ENCODE peak calls at places on chromosomes 2 and 18, in ten cellular contexts. H is upper lobe of left lung, S is spleen, G is right lobe of liver, E is esophagus squamous epithelium, F is Peyer's patch, O is K562, L is ovary, Z is stomach, T is tibial nerve. J is an unnamed sample.

GRCh38 chr2:220674033-220674432 is 898.1 kb downstream of the EPHA4 start:
- DNase-seq in Z (no peak), O (no peak), F (no peak), G (no peak), E (no peak), H (no peak), L (no peak), T (no peak), S (no peak), J (no peak)

GRCh38 chr2:38274286-38275276 is 102.5 kb downstream of the ATL2 start:
- DNase-seq in Z (no peak), E (no peak), S (no peak), O (peak), L (no peak), F (no peak), T (peak), H (peak), G (no peak), J (no peak)

GRCh38 chr2:173229086-173229485 is 125.6 kb upstream of the CDCA7 start:
- DNase-seq in S (no peak), O (no peak), L (no peak), G (no peak), F (no peak), H (no peak), T (no peak), Z (no peak), E (no peak), J (no peak)

GRCh38 chr18:64094210-64094609 is 54.7 kb downstream of the LINC00305 start:
- DNase-seq in Z (no peak), H (no peak), T (no peak), E (no peak), O (no peak), G (no peak), S (no peak), L (no peak), F (no peak), J (no peak)

GRCh38 chr2:4020153-4020552 is 316.8 kb downstream of the DCDC2C start:
- DNase-seq in L (no peak), E (no peak), O (no peak), F (no peak), T (no peak), G (no peak), H (no peak), Z (no peak), S (no peak), J (no peak)

GRCh38 chr18:39186008-39186407 is 1620.4 kb upstream of the CELF4 start:
- DNase-seq in T (no peak), Z (no peak), G (no peak), L (no peak), O (no peak), S (no peak), H (no peak), F (no peak), E (no peak), J (no peak)

GRCh38 chr2:160498147-160498546 is 4.5 kb upstream of the RBMS1 start:
- DNase-seq in G (no peak), T (no peak), H (no peak), S (no peak), L (no peak), F (no peak), Z (no peak), E (no peak), O (no peak), J (no peak)

GRCh38 chr2:106197878-106198277 is 3.8 kb upstream of the UXS1 start:
- DNase-seq in E (no peak), T (peak), F (no peak), H (no peak), O (no peak), G (no peak), Z (no peak), L (no peak), S (no peak), J (no peak)

GRCh38 chr2:205776139-205776538 is 93.8 kb downstream of the NRP2 start:
- DNase-seq in T (no peak), E (no peak), O (peak), F (no peak), S (no peak), H (peak), L (no peak), Z (peak), G (peak), J (no peak)

GRCh38 chr2:120758181-120759048 is 22.7 kb downstream of the GLI2 start:
- DNase-seq in Z (peak), H (peak), T (no peak), O (no peak), E (no peak), G (peak), F (no peak), L (peak), S (peak), J (no peak)

GRCh38 chr2:8170552-8170951 is 511.3 kb upstream of the ID2 start:
- DNase-seq in H (no peak), G (no peak), S (no peak), T (no peak), L (no peak), O (no peak), E (no peak), Z (no peak), F (no peak), J (no peak)

GRCh38 chr2:218229851-218230250 is 12.9 kb downstream of the ARPC2 start:
- DNase-seq in S (no peak), E (no peak), T (no peak), Z (no peak), O (no peak), L (no peak), G (no peak), F (no peak), H (no peak), J (no peak)

GRCh38 chr18:46156124-46156745 is 52.0 kb downstream of the HAUS1 start:
- DNase-seq in T (no peak), F (no peak), G (no peak), S (no peak), O (no peak), L (no peak), E (no peak), H (no peak), Z (no peak), J (no peak)

GRCh38 chr2:149781263-149781808 is 193.8 kb upstream of the MMADHC start:
- DNase-seq in L (no peak), T (no peak), G (no peak), F (no peak), H (no peak), Z (no peak), E (no peak), S (no peak), O (no peak), J (no peak)

GRCh38 chr18:68779169-68779568 is 18.7 kb upstream of the CCDC102B start:
- DNase-seq in H (no peak), Z (no peak), E (no peak), T (no peak), L (no peak), F (no peak), S (no peak), O (no peak), G (no peak), J (no peak)

GRCh38 chr2:76450024-76450475 is 739.3 kb upstream of the GCFC2 start:
- DNase-seq in Z (no peak), G (no peak), F (no peak), S (no peak), T (no peak), H (no peak), L (no peak), E (no peak), O (no peak), J (no peak)

GRCh38 chr2:26590960-26591618 is 50.1 kb downstream of the CIB4 start:
- DNase-seq in T (no peak), S (no peak), F (no peak), O (no peak), Z (no peak), E (no peak), H (peak), L (no peak), G (peak), J (no peak)

DNA sequence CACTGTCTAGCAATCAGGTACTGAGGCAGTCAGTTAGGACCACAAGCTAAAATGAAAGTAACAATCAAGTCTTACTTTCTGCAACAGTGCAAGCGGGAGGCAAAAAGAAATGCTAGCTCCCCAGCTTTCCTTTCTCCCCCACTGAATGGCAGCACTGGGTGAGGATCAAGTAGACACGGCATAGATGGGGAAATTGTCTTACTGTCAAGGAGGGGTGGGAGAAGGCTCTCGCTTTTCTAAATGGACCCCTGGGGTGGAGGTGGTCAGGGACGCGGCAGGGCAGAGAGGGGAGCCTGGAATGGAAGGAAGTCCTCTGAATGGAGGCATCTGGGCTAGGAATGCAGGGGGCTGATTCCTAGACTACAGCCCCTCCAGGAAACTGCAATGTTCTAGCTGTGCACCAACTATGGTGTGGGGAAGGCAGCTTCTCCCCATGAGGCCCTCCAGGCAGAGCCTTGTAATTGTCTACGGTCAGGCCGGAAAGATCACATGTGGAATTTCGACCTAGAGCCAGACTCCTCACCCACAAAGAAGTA is 24.3 kb downstream of the METTL8 start:
- DNase-seq in L (no peak), Z (no peak), F (no peak), O (no peak), T (no peak), G (no peak), S (no peak), E (no peak), H (no peak), J (no peak)
- H3K4me3 ChIP-seq in L (no peak), Z (peak), F (peak), O (no peak), T (peak), G (no peak), S (no peak), E (peak), H (peak), J (no peak)

DNA sequence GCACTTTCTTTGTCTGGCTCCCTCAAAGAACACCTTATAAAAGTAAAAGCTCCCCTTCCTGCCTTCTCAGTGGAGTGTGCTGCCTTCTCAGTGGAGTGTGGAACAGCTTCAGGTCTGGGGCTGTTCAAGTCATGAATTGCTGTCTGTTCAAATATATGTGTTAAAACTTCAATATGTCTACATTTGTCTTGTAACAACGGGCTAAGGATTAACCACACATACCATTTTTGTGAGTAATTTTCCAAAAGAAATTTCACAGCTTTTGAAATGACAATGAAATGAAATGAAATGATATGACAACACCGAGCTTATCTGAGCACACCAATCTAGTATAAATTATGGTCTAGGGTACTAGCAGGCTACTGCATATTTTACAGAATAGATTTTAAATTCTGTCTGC is 42.9 kb downstream of the CABYR start:
- DNase-seq in S (no peak), L (no peak), Z (no peak), H (no peak), F (no peak), E (no peak), O (no peak), T (no peak), G (no peak), J (no peak)
- TF ChIP-seq CTCF in S (no peak), L (no peak), Z (no peak), H (no peak), F (no peak), E (no peak), O (no peak), T (no peak), G (no peak), J (no peak)

GRCh38 chr2:187527262-187527661 is 27.0 kb downstream of the TFPI start:
- DNase-seq in Z (no peak), G (no peak), F (no peak), E (no peak), H (no peak), O (no peak), S (no peak), T (no peak), L (no peak), J (no peak)
- TF ChIP-seq POLR2A in Z (no peak), G (no peak), F (no peak), E (no peak), H (no peak), O (no peak), S (no peak), T (no peak), L (no peak), J (no peak)

GRCh38 chr2:44398243-44398897 is 36.6 kb downstream of the CAMKMT start:
- DNase-seq in S (no peak), Z (no peak), O (no peak), H (no peak), E (no peak), F (no peak), L (no peak), G (no peak), T (no peak), J (no peak)
- H3K4me3 ChIP-seq in S (no peak), Z (no peak), O (no peak), H (no peak), E (no peak), F (no peak), L (no peak), G (no peak), T (no peak), J (no peak)

DNA sequence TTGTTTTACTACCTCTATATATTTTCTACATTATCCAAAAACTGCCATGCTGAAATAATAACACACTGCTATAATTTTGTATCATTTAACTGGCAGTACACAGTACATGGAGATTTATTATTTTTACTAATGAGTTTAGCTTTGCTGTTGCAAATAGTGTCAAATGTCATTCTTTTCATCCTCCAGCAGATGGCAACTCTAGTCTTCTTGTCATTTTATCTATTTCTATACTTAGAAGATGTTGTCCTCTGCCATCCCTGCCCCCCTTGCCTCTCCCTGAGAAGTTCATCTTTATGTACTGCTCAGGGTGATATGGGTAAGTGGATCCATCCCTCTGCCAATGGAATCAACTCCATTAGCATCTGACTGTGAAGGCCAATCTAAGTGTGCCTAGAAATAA is 21.7 kb upstream of the LRRTM1 start:
- DNase-seq in G (no peak), E (no peak), L (no peak), T (no peak), S (no peak), Z (no peak), O (no peak), F (no peak), H (no peak), J (no peak)
- TF ChIP-seq CTCF in G (peak), E (no peak), L (no peak), T (peak), S (no peak), Z (no peak), O (peak), F (peak), H (no peak), J (no peak)

GRCh38 chr2:56184500-56184996 is 758 bp downstream of the CCDC85A start:
- DNase-seq in H (peak), L (no peak), F (no peak), O (peak), S (peak), G (peak), E (no peak), Z (no peak), T (no peak), J (no peak)

GRCh38 chr2:56185101-56185581 is 1.4 kb downstream of the CCDC85A start:
- DNase-seq in L (no peak), Z (no peak), S (peak), E (no peak), O (no peak), F (no peak), H (peak), G (peak), T (peak), J (no peak)

GRCh38 chr2:56183643-56184499 is at the start of gene CCDC85A:
- DNase-seq in L (peak), F (peak), G (peak), O (peak), T (peak), Z (peak), S (peak), E (no peak), H (peak), J (peak)

GRCh38 chr2:56182420-56182819 is 1.4 kb upstream of the CCDC85A start:
- DNase-seq in L (no peak), O (no peak), F (no peak), G (no peak), Z (no peak), T (no peak), E (no peak), S (no peak), H (no peak), J (no peak)

DNA sequence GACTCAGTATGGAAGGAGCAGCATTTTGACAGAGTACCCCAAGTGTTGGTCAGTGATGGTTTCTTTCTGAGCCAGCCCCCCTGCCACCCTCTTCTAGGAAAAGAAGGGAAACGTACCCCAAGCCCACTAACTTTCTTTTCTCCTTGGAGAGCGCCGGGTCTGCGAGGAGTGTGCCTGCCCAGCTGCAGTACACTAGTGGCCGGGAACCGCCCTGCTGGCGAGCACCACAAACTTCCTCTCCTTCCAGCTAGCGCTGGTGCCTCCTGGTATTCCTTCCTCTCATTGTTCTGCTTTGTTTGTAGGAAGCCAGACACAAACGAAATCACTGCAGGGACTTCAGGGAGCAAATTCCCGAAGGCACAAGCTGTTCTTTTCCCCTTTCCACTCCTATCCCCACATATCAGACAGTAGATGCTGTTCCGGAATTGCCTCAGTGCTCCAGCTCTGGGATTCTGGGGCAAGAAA is 1.8 kb downstream of the CCDC85A start:
- DNase-seq in H (peak), S (peak), F (no peak), O (no peak), E (no peak), T (no peak), Z (no peak), G (peak), L (no peak), J (peak)
- TF ChIP-seq POLR2A in H (peak), S (no peak), F (no peak), O (no peak), E (no peak), T (no peak), Z (no peak), G (no peak), L (no peak), J (no peak)

GRCh38 chr2:127418300-127419111 is at the start of gene PROC:
- DNase-seq in L (no peak), F (no peak), H (no peak), E (no peak), T (no peak), G (no peak), S (no peak), Z (peak), O (no peak), J (peak)

GRCh38 chr2:127417406-127417805 is 821 bp upstream of the PROC start:
- DNase-seq in G (no peak), T (no peak), F (no peak), Z (no peak), H (no peak), S (no peak), E (no peak), O (no peak), L (no peak), J (no peak)

GRCh38 chr2:127414855-127415592 is 3.2 kb upstream of the PROC start:
- DNase-seq in F (no peak), O (no peak), S (peak), H (no peak), T (no peak), Z (peak), E (no peak), G (no peak), L (no peak), J (no peak)

GRCh38 chr2:127415593-127416485 is 2.4 kb upstream of the PROC start:
- DNase-seq in S (peak), L (peak), T (no peak), Z (peak), E (no peak), H (peak), G (peak), F (peak), O (peak), J (peak)

DNA sequence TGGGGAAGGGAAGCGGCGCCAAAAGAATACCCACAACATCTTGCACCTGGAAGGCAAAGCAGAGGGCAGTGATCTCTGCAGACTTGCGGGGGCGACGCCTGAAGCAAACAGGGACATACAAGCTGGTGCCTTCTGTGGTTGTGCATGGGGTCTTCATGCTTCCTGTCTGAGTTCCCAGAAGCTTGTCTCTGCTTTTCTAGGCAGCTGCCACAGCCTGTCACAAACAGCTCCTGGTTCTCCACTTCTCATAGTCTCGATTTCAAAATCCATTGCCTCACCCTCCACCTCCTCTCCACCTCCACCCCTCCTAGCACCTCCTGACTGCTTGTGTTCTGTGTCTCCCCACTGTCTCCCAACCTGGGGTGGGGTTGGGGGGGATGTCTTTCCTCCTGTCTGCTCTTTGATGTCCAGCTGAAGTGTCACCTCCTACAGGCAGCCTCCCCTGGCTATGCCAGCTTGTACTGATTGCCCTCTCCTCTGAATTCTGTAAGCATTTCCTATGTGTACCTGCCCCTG is 1.7 kb upstream of the PROC start:
- DNase-seq in O (no peak), L (no peak), E (no peak), Z (no peak), S (no peak), H (no peak), F (peak), T (no peak), G (no peak), J (no peak)
- H3K4me3 ChIP-seq in O (no peak), L (no peak), E (peak), Z (peak), S (peak), H (peak), F (peak), T (peak), G (peak), J (no peak)

DNA sequence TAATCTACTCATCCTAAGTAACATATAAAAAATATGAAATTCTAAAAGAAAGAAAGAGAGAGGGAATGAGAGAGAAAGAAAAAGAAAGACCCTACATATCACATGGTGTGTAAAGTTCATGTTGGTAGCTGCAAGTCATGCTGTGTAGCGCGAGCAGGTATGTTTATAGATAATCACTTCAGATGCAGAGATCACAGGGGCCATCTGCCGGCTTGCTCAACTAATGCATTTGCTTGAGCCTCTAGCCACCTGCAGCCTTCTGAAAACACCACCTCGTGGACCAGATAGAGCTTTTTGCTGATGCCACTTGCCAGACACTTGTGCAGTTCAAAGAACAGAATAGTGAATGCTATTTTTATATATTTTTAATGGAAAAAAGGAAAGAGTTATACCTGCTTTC is 37.6 kb downstream of the CDH7 start:
- DNase-seq in T (no peak), F (no peak), O (no peak), G (no peak), S (no peak), H (no peak), Z (no peak), E (no peak), L (no peak), J (no peak)
- TF ChIP-seq CTCF in T (no peak), F (no peak), O (no peak), G (no peak), S (no peak), H (no peak), Z (no peak), E (no peak), L (no peak), J (no peak)

GRCh38 chr2:40168032-40168431 is 283.9 kb downstream of the SLC8A1 start:
- DNase-seq in S (no peak), F (no peak), O (no peak), L (no peak), E (no peak), G (no peak), H (no peak), T (no peak), Z (no peak), J (no peak)
- TF ChIP-seq POLR2A in S (no peak), F (no peak), O (no peak), L (no peak), E (no peak), G (no peak), H (no peak), T (no peak), Z (no peak), J (no peak)

J was measured in lower leg skin.